ENCODE peak calls at places on chromosomes 1 and 21, in seven cellular contexts. G, H, D, P, V, R and Z are unnamed samples.

GRCh38 chr1:30327370-30328099 is 395.9 kb downstream of the MATN1 start:
- DNase-seq in G (no peak), H (no peak), D (no peak), P (no peak), V (no peak), R (no peak), Z (no peak)

GRCh38 chr1:247209306-247209900 is 37.6 kb upstream of the ZNF124 start:
- DNase-seq in G (no peak), H (no peak), D (no peak), P (no peak), V (no peak), R (peak), Z (no peak)

GRCh38 chr1:232950919-232951579 is 638 bp downstream of the NTPCR start:
- DNase-seq in G (no peak), H (peak), D (no peak), P (peak), V (no peak), R (peak), Z (peak)

GRCh38 chr1:32394141-32394889 is at the start of gene BSDC1:
- DNase-seq in G (peak), H (peak), D (peak), P (peak), V (peak), R (peak), Z (peak)

GRCh38 chr1:63730211-63730610 is 43.6 kb upstream of the ROR1 start:
- DNase-seq in G (no peak), H (no peak), D (no peak), P (no peak), V (no peak), R (no peak), Z (no peak)

GRCh38 chr1:115112496-115113375 is 23.4 kb upstream of the TSPAN2 start:
- DNase-seq in G (no peak), H (peak), D (no peak), P (peak), V (no peak), R (no peak), Z (peak)

GRCh38 chr1:241272828-241273227 is 84.2 kb downstream of the RGS7 start:
- DNase-seq in G (no peak), H (no peak), D (no peak), P (no peak), V (no peak), R (no peak), Z (no peak)

GRCh38 chr1:195188821-195189220 is 1419.4 kb downstream of the KCNT2 start:
- DNase-seq in G (no peak), H (no peak), D (no peak), P (no peak), V (no peak), R (peak), Z (no peak)

GRCh38 chr1:110068646-110069301 is 1.7 kb downstream of the ALX3 start:
- DNase-seq in G (no peak), H (no peak), D (no peak), P (no peak), V (no peak), R (no peak), Z (no peak)

GRCh38 chr1:59013276-59013927 is 229.6 kb upstream of the JUN start:
- DNase-seq in G (peak), H (peak), D (peak), P (peak), V (peak), R (peak), Z (peak)

GRCh38 chr1:232688398-232688797 is 58.5 kb upstream of the SIPA1L2 start:
- DNase-seq in G (no peak), H (no peak), D (no peak), P (no peak), V (no peak), R (no peak), Z (no peak)

GRCh38 chr21:24208562-24209260 is 1398.6 kb downstream of the MRPL39 start:
- DNase-seq in G (no peak), H (no peak), D (no peak), P (no peak), V (no peak), R (no peak), Z (no peak)

GRCh38 chr1:204450461-204451257 is 39.0 kb upstream of the PPP1R15B start:
- DNase-seq in G (no peak), H (no peak), D (no peak), P (peak), V (no peak), R (no peak), Z (no peak)
- TF ChIP-seq POLR2A in G (no peak), H (no peak), D (no peak), P (peak), V (no peak), R (no peak), Z (no peak)

DNA sequence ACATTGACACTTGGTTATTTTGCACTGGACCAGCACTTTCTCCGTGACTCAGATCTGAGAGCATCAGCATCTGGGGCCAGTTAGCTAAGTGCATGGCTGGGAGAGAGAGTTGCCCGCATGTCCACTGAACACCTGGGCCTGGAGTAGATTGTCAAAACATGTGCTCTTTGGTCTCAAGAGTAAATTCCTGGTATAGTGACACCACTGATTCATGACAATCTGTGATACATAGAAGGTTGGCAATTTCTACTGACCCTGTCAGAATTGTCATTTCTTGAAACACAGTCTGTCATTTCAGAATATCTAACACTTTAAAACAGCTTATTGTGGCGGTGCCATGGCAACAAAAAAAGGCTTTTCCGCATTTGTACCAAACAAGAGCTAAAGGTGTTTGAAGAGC is 186.4 kb upstream of the FAM78B start:
- DNase-seq in G (no peak), H (no peak), D (no peak), P (no peak), V (no peak), R (no peak), Z (no peak)
- H3K4me3 ChIP-seq in G (no peak), H (no peak), D (no peak), P (no peak), V (no peak), R (no peak), Z (no peak)

DNA sequence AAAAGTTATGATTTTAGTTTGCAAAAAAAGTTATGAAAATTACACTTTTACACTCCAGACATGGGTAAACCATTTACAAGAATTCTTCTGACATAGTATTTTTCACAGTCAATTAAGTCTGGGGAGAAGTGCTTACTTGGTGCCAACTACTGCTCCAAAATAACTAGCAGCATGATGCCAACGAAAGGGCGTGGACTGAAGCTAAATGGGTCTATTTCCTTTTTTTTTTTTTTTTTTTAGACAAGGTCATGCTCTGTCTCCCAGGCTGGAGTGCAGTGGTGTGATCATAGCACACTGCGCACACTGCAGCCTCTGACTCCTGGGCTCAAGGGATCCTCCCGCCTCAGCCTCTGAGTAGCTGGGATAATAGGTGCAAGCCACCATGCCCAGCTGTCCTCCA is 43.2 kb downstream of the FMO4 start:
- DNase-seq in G (no peak), H (no peak), D (no peak), P (no peak), V (no peak), R (no peak), Z (no peak)
- H3K27ac ChIP-seq in G (no peak), H (no peak), D (no peak), P (no peak), V (no peak), R (no peak), Z (no peak)

DNA sequence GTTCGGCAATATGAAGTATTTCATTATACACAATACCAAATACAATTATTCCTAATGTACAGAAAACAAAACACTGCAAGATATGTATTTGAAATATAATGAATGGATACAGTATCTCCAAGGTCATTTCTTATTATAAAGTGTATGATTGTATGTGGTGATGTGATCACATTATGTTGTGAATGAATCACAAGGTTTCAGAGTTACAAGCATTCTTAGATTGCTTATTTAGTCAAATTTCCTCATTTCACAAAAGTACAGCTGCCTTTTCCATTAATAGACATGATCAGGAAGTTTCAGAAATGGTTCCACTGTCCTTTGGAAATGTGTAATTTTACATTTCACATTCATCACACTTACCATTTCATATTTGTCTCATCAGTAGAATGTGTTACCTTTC is 28.3 kb upstream of the NEK7 start:
- DNase-seq in G (no peak), H (no peak), D (no peak), P (no peak), V (no peak), R (peak), Z (no peak)
- TF ChIP-seq POLR2A in G (no peak), H (no peak), D (no peak), P (no peak), V (no peak), R (no peak), Z (no peak)